ENCODE peak calls at places on chromosome 1, in five cellular contexts. One of them, this sample, is unnamed.

GRCh38 chr1:160096491-160097116 is 1.8 kb downstream of the IGSF8 start:
- DNase-seq in ovary: no peak
- DNase-seq in lower lobe of right lung: no peak
- DNase-seq in HAP-1: no peak
- DNase-seq in brain microvascular endothelial cell: no peak
- DNase-seq in this sample: peak; percentile 19

GRCh38 chr1:25476186-25477097 is 45.7 kb downstream of the MACO1 start:
- DNase-seq in ovary: no peak
- DNase-seq in lower lobe of right lung: no peak
- DNase-seq in HAP-1: no peak
- DNase-seq in brain microvascular endothelial cell: no peak
- DNase-seq in this sample: no peak

GRCh38 chr1:81230983-81231728 is 569.6 kb upstream of the ADGRL2 start:
- DNase-seq in ovary: no peak
- DNase-seq in lower lobe of right lung: no peak
- DNase-seq in HAP-1: peak; percentile 62
- DNase-seq in brain microvascular endothelial cell: no peak
- DNase-seq in this sample: no peak

GRCh38 chr1:193069748-193070394 is 10.5 kb downstream of the RO60 start:
- DNase-seq in ovary: no peak
- DNase-seq in lower lobe of right lung: no peak
- DNase-seq in HAP-1: no peak
- DNase-seq in brain microvascular endothelial cell: no peak
- DNase-seq in this sample: no peak

GRCh38 chr1:154925335-154926170 is 11.0 kb downstream of the PMVK start:
- DNase-seq in ovary: no peak
- DNase-seq in lower lobe of right lung: no peak
- DNase-seq in HAP-1: no peak
- DNase-seq in brain microvascular endothelial cell: no peak
- DNase-seq in this sample: no peak

GRCh38 chr1:212037900-212038299 is 2.4 kb downstream of the DTL start:
- DNase-seq in ovary: no peak
- DNase-seq in lower lobe of right lung: no peak
- DNase-seq in HAP-1: no peak
- DNase-seq in brain microvascular endothelial cell: no peak
- DNase-seq in this sample: no peak

GRCh38 chr1:220808501-220809186 is 21.9 kb downstream of the MTARC1 start:
- DNase-seq in ovary: no peak
- DNase-seq in lower lobe of right lung: no peak
- DNase-seq in HAP-1: no peak
- DNase-seq in brain microvascular endothelial cell: peak; percentile 47
- DNase-seq in this sample: no peak

GRCh38 chr1:50095716-50096115 is 13.0 kb upstream of the ELAVL4 start:
- DNase-seq in ovary: no peak
- DNase-seq in lower lobe of right lung: no peak
- DNase-seq in HAP-1: no peak
- DNase-seq in brain microvascular endothelial cell: no peak
- DNase-seq in this sample: no peak

GRCh38 chr1:159924025-159924790 is 1.1 kb downstream of the TAGLN2 start:
- DNase-seq in ovary: peak; percentile 91
- DNase-seq in lower lobe of right lung: peak; percentile 94
- DNase-seq in HAP-1: peak; percentile 19
- DNase-seq in brain microvascular endothelial cell: peak; percentile 90
- DNase-seq in this sample: peak; percentile 83

GRCh38 chr1:225879521-225880209 is 2.5 kb downstream of the TMEM63A start:
- DNase-seq in ovary: no peak
- DNase-seq in lower lobe of right lung: peak; percentile 44
- DNase-seq in HAP-1: no peak
- DNase-seq in brain microvascular endothelial cell: no peak
- DNase-seq in this sample: no peak

GRCh38 chr1:66464802-66465201 is 69.2 kb upstream of the SGIP1 start:
- DNase-seq in ovary: no peak
- DNase-seq in lower lobe of right lung: no peak
- DNase-seq in HAP-1: no peak
- DNase-seq in brain microvascular endothelial cell: peak; percentile 99
- DNase-seq in this sample: peak; percentile 89

GRCh38 chr1:23562138-23562819 is 3.0 kb upstream of the ID3 start:
- DNase-seq in ovary: peak; percentile 92
- DNase-seq in lower lobe of right lung: peak; percentile 97
- DNase-seq in HAP-1: peak; percentile 96
- DNase-seq in brain microvascular endothelial cell: peak; percentile 99
- DNase-seq in this sample: peak; percentile 98

GRCh38 chr1:241253491-241253890 is 103.5 kb downstream of the RGS7 start:
- DNase-seq in ovary: no peak
- DNase-seq in lower lobe of right lung: no peak
- DNase-seq in HAP-1: no peak
- DNase-seq in brain microvascular endothelial cell: no peak
- DNase-seq in this sample: peak; percentile 74

GRCh38 chr1:205488074-205488723 is 16.3 kb upstream of the CDK18 start:
- DNase-seq in ovary: peak; percentile 52
- DNase-seq in lower lobe of right lung: no peak
- DNase-seq in HAP-1: peak; percentile 64
- DNase-seq in brain microvascular endothelial cell: peak; percentile 33
- DNase-seq in this sample: no peak

GRCh38 chr1:17633654-17634053 is 94.2 kb downstream of the ARHGEF10L start:
- DNase-seq in ovary: no peak
- DNase-seq in lower lobe of right lung: no peak
- DNase-seq in HAP-1: no peak
- DNase-seq in brain microvascular endothelial cell: peak; percentile 48
- DNase-seq in this sample: no peak

GRCh38 chr1:147539122-147539575 is 2.2 kb upstream of the BCL9 start:
- DNase-seq in ovary: peak; percentile 42
- DNase-seq in lower lobe of right lung: no peak
- DNase-seq in HAP-1: no peak
- DNase-seq in brain microvascular endothelial cell: peak; percentile 94
- DNase-seq in this sample: peak; percentile 90

GRCh38 chr1:68218485-68218884 is 13.8 kb downstream of the WLS start:
- DNase-seq in ovary: no peak
- DNase-seq in lower lobe of right lung: no peak
- DNase-seq in HAP-1: peak; percentile 84
- DNase-seq in brain microvascular endothelial cell: no peak
- DNase-seq in this sample: no peak

GRCh38 chr1:185965870-185966269 is 231.7 kb downstream of the HMCN1 start:
- DNase-seq in ovary: no peak
- DNase-seq in lower lobe of right lung: no peak
- DNase-seq in HAP-1: no peak
- DNase-seq in brain microvascular endothelial cell: no peak
- DNase-seq in this sample: no peak

GRCh38 chr1:185969524-185969991 is 235.4 kb downstream of the HMCN1 start:
- DNase-seq in ovary: no peak
- DNase-seq in lower lobe of right lung: no peak
- DNase-seq in HAP-1: no peak
- DNase-seq in brain microvascular endothelial cell: no peak
- DNase-seq in this sample: no peak

GRCh38 chr1:185964946-185965345 is 230.8 kb downstream of the HMCN1 start:
- DNase-seq in ovary: no peak
- DNase-seq in lower lobe of right lung: no peak
- DNase-seq in HAP-1: no peak
- DNase-seq in brain microvascular endothelial cell: no peak
- DNase-seq in this sample: no peak

GRCh38 chr1:185969028-185969427 is 234.8 kb downstream of the HMCN1 start:
- DNase-seq in ovary: no peak
- DNase-seq in lower lobe of right lung: no peak
- DNase-seq in HAP-1: no peak
- DNase-seq in brain microvascular endothelial cell: no peak
- DNase-seq in this sample: no peak

DNA sequence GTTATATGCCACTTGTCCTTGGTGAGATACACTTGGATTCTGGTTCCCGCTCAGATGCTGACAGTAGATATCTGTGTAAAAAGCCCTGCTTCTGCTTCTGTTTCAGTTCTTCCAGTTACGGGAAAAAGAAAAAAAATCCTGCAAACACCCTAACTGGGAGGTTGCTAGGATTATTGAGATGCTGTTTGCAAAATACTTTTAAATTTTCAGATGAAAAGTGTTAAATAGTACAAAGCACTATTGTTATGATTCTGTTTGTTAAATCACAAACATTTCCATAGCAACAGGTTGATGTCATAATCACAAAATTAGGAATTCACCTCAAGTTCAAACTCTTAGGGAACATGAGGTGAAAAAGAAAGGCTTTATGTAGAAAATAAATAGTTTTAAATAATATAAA is 232.3 kb downstream of the HMCN1 start:
- DNase-seq in ovary: no peak
- DNase-seq in lower lobe of right lung: no peak
- DNase-seq in HAP-1: no peak
- DNase-seq in brain microvascular endothelial cell: no peak
- DNase-seq in this sample: no peak
- H3K4me3 ChIP-seq in ovary: no peak overlapping the region
- H3K4me3 ChIP-seq in lower lobe of right lung: no peak overlapping the region
- H3K4me3 ChIP-seq in HAP-1: no peak overlapping the region
- H3K4me3 ChIP-seq in brain microvascular endothelial cell: no peak overlapping the region
- H3K4me3 ChIP-seq in this sample: no peak overlapping the region

GRCh38 chr1:107525961-107526360 is 385.1 kb downstream of the NTNG1 start:
- DNase-seq in ovary: no peak
- DNase-seq in lower lobe of right lung: no peak
- DNase-seq in HAP-1: no peak
- DNase-seq in brain microvascular endothelial cell: no peak
- DNase-seq in this sample: no peak
- H3K4me3 ChIP-seq in ovary: no peak overlapping the region
- H3K4me3 ChIP-seq in lower lobe of right lung: no peak overlapping the region
- H3K4me3 ChIP-seq in HAP-1: no peak overlapping the region
- H3K4me3 ChIP-seq in brain microvascular endothelial cell: no peak overlapping the region
- H3K4me3 ChIP-seq in this sample: no peak overlapping the region

DNA sequence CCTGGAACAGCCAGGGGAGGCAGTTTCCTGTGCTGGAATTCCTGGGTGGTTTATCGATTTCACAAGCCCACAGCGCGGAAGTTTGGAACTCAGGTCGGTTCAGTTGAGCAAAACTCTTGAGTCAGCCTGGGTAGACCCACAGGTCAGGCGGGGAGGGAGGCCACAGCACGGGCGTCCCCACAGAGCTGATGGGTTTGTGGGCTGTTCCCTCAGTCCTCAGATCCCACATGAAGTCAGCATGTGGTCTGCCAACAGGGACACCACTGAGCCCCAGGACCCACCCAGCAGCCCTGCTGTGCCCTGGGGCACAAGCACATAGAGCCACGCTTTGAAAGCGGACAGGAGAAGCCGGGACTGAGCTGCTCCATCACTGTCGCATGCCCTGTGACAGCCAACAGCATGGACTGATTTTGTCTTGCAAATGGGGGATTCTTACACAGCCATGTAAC is 17.4 kb downstream of the BMP8A start:
- DNase-seq in ovary: no peak
- DNase-seq in lower lobe of right lung: no peak
- DNase-seq in HAP-1: no peak
- DNase-seq in brain microvascular endothelial cell: no peak
- DNase-seq in this sample: peak; percentile 12
- H3K4me3 ChIP-seq in ovary: no peak overlapping the region
- H3K4me3 ChIP-seq in lower lobe of right lung: no peak overlapping the region
- H3K4me3 ChIP-seq in HAP-1: no peak overlapping the region
- H3K4me3 ChIP-seq in brain microvascular endothelial cell: no peak overlapping the region
- H3K4me3 ChIP-seq in this sample: no peak overlapping the region

DNA sequence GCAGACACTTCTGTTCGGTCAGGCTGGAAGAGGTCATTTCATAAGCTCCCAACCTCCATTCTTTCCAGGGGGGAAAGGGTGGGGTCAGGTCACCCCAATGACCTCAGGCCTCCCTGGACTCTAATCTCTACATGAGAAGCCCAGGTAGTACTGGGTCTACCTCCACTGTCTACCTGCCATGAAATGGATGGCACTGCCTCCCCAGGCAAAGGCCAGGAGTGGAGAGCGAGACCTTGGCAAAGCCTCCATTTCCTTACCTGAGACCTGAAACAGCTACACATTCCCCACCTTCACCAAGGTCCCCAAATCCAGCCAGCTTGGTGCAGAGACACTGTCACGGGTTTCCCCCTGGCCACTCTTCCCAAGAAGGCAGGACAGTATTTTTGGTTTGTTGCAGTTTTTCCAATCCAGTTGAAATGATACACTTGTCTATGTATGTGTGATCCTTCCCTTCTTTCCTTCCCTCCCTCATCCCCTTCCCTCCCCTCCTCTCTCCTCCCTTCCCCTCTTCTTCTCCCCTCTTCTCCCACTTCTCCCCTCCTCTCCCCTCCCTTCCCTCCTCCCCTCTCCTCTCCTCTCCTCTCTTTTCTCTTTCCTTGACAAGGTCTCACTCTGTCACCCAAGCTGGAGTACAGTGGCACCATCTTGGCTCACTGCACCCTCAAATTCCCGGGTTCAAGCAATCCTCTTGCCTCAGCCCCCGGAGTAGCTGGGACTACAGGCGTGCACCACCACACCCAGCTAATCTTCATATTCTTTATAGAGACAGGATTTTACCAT is 16.1 kb downstream of the BTG2 start:
- DNase-seq in ovary: no peak
- DNase-seq in lower lobe of right lung: no peak
- DNase-seq in HAP-1: no peak
- DNase-seq in brain microvascular endothelial cell: no peak
- DNase-seq in this sample: no peak
- H3K4me3 ChIP-seq in ovary: no peak overlapping the region
- H3K4me3 ChIP-seq in lower lobe of right lung: no peak overlapping the region
- H3K4me3 ChIP-seq in HAP-1: no peak overlapping the region
- H3K4me3 ChIP-seq in brain microvascular endothelial cell: no peak overlapping the region
- H3K4me3 ChIP-seq in this sample: no peak overlapping the region

GRCh38 chr1:100862591-100862990 is 32.1 kb downstream of the EXTL2 start:
- DNase-seq in ovary: no peak
- DNase-seq in lower lobe of right lung: no peak
- DNase-seq in HAP-1: no peak
- DNase-seq in brain microvascular endothelial cell: peak; percentile 76
- DNase-seq in this sample: peak; percentile 90
- H3K4me3 ChIP-seq in ovary: no peak overlapping the region
- H3K4me3 ChIP-seq in lower lobe of right lung: no peak overlapping the region
- H3K4me3 ChIP-seq in HAP-1: no peak overlapping the region
- H3K4me3 ChIP-seq in brain microvascular endothelial cell: no peak overlapping the region
- H3K4me3 ChIP-seq in this sample: no peak overlapping the region

GRCh38 chr1:165313906-165314305 is 42.6 kb downstream of the LMX1A start:
- DNase-seq in ovary: no peak
- DNase-seq in lower lobe of right lung: no peak
- DNase-seq in HAP-1: no peak
- DNase-seq in brain microvascular endothelial cell: no peak
- DNase-seq in this sample: no peak

GRCh38 chr1:165315481-165315880 is 41.0 kb downstream of the LMX1A start:
- DNase-seq in ovary: no peak
- DNase-seq in lower lobe of right lung: no peak
- DNase-seq in HAP-1: no peak
- DNase-seq in brain microvascular endothelial cell: no peak
- DNase-seq in this sample: no peak

GRCh38 chr1:165306543-165307434 is 49.7 kb downstream of the LMX1A start:
- DNase-seq in ovary: no peak
- DNase-seq in lower lobe of right lung: no peak
- DNase-seq in HAP-1: no peak
- DNase-seq in brain microvascular endothelial cell: no peak
- DNase-seq in this sample: no peak

GRCh38 chr1:165316153-165316772 is 40.3 kb downstream of the LMX1A start:
- DNase-seq in ovary: no peak
- DNase-seq in lower lobe of right lung: no peak
- DNase-seq in HAP-1: no peak
- DNase-seq in brain microvascular endothelial cell: no peak
- DNase-seq in this sample: no peak

DNA sequence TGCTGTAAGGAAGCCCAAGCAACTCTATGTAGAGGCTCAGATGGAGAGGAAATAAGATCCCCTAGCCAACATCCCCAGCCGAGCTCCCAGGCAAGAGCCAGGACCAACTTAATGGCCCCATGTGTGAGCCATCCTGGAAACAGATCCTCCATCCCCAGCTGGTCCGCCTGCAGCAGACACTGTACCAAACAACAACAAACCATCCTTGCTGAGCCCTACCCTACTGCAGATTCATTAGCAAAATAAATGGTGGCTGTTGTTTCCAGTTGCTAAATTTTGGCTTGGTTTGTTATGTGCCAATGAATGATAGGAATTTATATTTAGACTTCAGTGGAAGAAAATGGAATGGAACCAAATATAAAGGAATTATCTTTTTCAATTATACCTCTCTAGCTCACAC is 43.9 kb downstream of the LMX1A start:
- DNase-seq in ovary: no peak
- DNase-seq in lower lobe of right lung: no peak
- DNase-seq in HAP-1: no peak
- DNase-seq in brain microvascular endothelial cell: no peak
- DNase-seq in this sample: no peak
- H3K4me3 ChIP-seq in ovary: no peak overlapping the region
- H3K4me3 ChIP-seq in lower lobe of right lung: no peak overlapping the region
- H3K4me3 ChIP-seq in HAP-1: no peak overlapping the region
- H3K4me3 ChIP-seq in brain microvascular endothelial cell: no peak overlapping the region
- H3K4me3 ChIP-seq in this sample: no peak overlapping the region

This sample was measured in skeletal muscle cell.